ENCODE peak calls at places on chromosomes 1 and 21, in five cellular contexts. I is stimulated activated CD4-positive, alpha-beta T cell treated with anti-CD3 and anti-CD28 coated beads, Interleukin-1b, Interleukin-23, amount 100 ng/mL, for 1 hour; L is hepatocyte; O is fibroblast of pulmonary artery; Y is HAP-1. E is an unnamed sample.

GRCh38 chr1:203196371-203196770 is 9.9 kb upstream of the CHI3L1 start:
- DNase-seq in O (no peak), L (no peak), I (no peak), Y (no peak), E (peak)

GRCh38 chr1:66760506-66760905 is 8.2 kb downstream of the DYNLT5 start:
- DNase-seq in O (no peak), L (no peak), I (no peak), Y (no peak), E (no peak)

GRCh38 chr21:41142051-41142795 is 25.7 kb upstream of the BACE2 start:
- DNase-seq in O (peak), Y (no peak), I (no peak), L (no peak), E (peak)

GRCh38 chr1:156900896-156901589 is 7.5 kb downstream of the PEAR1 start:
- DNase-seq in O (no peak), L (no peak), I (no peak), Y (no peak), E (no peak)

GRCh38 chr1:205076245-205076761 is 8.0 kb downstream of the TMEM81 start:
- DNase-seq in L (no peak), O (no peak), Y (no peak), I (no peak), E (no peak)

GRCh38 chr21:36097427-36098230 is 27.8 kb downstream of the CBR1 start:
- DNase-seq in L (no peak), O (peak), Y (no peak), I (no peak), E (peak)

GRCh38 chr1:29859126-29859525 is 622.8 kb downstream of the PTPRU start:
- DNase-seq in O (no peak), Y (no peak), I (no peak), L (no peak), E (no peak)

GRCh38 chr1:75992312-75992711 is 60.1 kb upstream of the ASB17 start:
- DNase-seq in L (no peak), Y (no peak), O (no peak), I (no peak), E (peak)

GRCh38 chr1:116110507-116111195 is 548 bp upstream of the MAB21L3 start:
- DNase-seq in L (no peak), O (no peak), I (no peak), Y (no peak), E (no peak)